ENCODE peak calls at places on chromosome X, in four cellular contexts. U is NCI-H510A treated with DMSO at 0.1 percent for 48 hours, D is thoracic aorta, T is HT1080. I is an unnamed sample.

GRCh38 chrX:96692911-96693310 is 8.3 kb downstream of the DIAPH2 start:
- DNase-seq in U (no peak), D (no peak), T (no peak), I (no peak)

GRCh38 chrX:96985046-96985445 is 101.3 kb downstream of the RPA4 start:
- DNase-seq in U (no peak), D (no peak), T (no peak), I (no peak)

GRCh38 chrX:16465081-16465876 is 184.7 kb upstream of the S100G start:
- DNase-seq in U (no peak), D (no peak), T (peak; percentile 21), I (peak; percentile 22)

GRCh38 chrX:150044556-150044955 is 106.3 kb upstream of the EOLA2 start:
- DNase-seq in U (no peak), D (no peak), T (no peak), I (no peak)

GRCh38 chrX:39445336-39445735 is 644.1 kb downstream of the MID1IP1 start:
- DNase-seq in U (no peak), D (no peak), T (no peak), I (no peak)

GRCh38 chrX:29432534-29432933 is 782.8 kb upstream of the MAGEB2 start:
- DNase-seq in U (no peak), D (no peak), T (no peak), I (no peak)

GRCh38 chrX:118698516-118699247 is 28.7 kb upstream of the IL13RA1 start:
- DNase-seq in U (no peak), D (no peak), T (peak; percentile 40), I (no peak)

GRCh38 chrX:120372667-120373370 is 10.9 kb downstream of the ATP1B4 start:
- DNase-seq in U (no peak), D (no peak), T (no peak), I (no peak)

GRCh38 chrX:148562846-148563245 is 62.4 kb downstream of the AFF2 start:
- DNase-seq in U (no peak), D (no peak), T (no peak), I (no peak)

GRCh38 chrX:153832732-153833131 is 2.4 kb upstream of the PDZD4 start:
- DNase-seq in U (no peak), D (no peak), T (no peak), I (no peak)

GRCh38 chrX:132957211-132958085 is 981 bp downstream of the HS6ST2 start:
- DNase-seq in U (no peak), D (no peak), T (no peak), I (no peak)

GRCh38 chrX:42869659-42870476 is 91.9 kb upstream of the PPP1R2C start:
- DNase-seq in U (no peak), D (no peak), T (no peak), I (no peak)

GRCh38 chrX:120450163-120450562 is 18.9 kb downstream of the LAMP2 start:
- DNase-seq in U (no peak), D (no peak), T (no peak), I (no peak)

GRCh38 chrX:51891821-51892551 is 1.4 kb upstream of the MAGED1 start:
- DNase-seq in U (peak; percentile 41), D (no peak), T (no peak), I (no peak)

GRCh38 chrX:134396174-134396573 is 63.8 kb upstream of the HPRT1 start:
- DNase-seq in U (peak; percentile 18), D (no peak), T (no peak), I (no peak)

GRCh38 chrX:40097101-40097491 is 662 bp downstream of the BCOR start:
- DNase-seq in U (no peak), D (no peak), T (no peak), I (no peak)

GRCh38 chrX:46040001-46040400 is 505.2 kb downstream of the ZNF674 start:
- DNase-seq in U (no peak), D (no peak), T (no peak), I (no peak)

GRCh38 chrX:24339911-24340310 is 20.5 kb upstream of the SUPT20HL1 start:
- DNase-seq in U (no peak), D (no peak), T (peak; percentile 6), I (no peak)

GRCh38 chrX:75273483-75273882 is 402 bp upstream of the UPRT start:
- DNase-seq in U (no peak), D (no peak), T (no peak), I (no peak)

GRCh38 chrX:111519215-111519614 is 7.8 kb downstream of the SERTM2 start:
- DNase-seq in U (no peak), D (no peak), T (peak; percentile 15), I (no peak)

GRCh38 chrX:24760601-24761000 is 66.9 kb downstream of the POLA1 start:
- DNase-seq in U (no peak), D (no peak), T (peak; percentile 0), I (peak; percentile 65)

GRCh38 chrX:47751670-47752069 is 85.0 kb upstream of the ZNF81 start:
- DNase-seq in U (no peak), D (no peak), T (peak; percentile 15), I (peak; percentile 10)

GRCh38 chrX:1521459-1521956 is 15.5 kb downstream of the P2RY8 start:
- DNase-seq in U (no peak), D (no peak), T (no peak), I (no peak)

GRCh38 chrX:43562372-43562771 is 93.7 kb upstream of the MAOA start:
- DNase-seq in U (no peak), D (no peak), T (no peak), I (no peak)

GRCh38 chrX:1502853-1503252 is 34.1 kb downstream of the P2RY8 start:
- DNase-seq in U (no peak), D (no peak), T (no peak), I (no peak)

GRCh38 chrX:131288738-131289511 is at the start of gene IGSF1:
- DNase-seq in U (no peak), D (no peak), T (peak; percentile 31), I (peak; percentile 0)

I was measured in A172.